ENCODE peak calls at places on chromosomes 7 and 10, in ten cellular contexts. F, C, E, L, K, R, M, B, W and O are unnamed samples.

GRCh38 chr10:85612378-85612775 is 754.2 kb downstream of the GRID1 start:
- DNase-seq in F (no peak), C (no peak), E (no peak), L (no peak), K (peak), R (no peak), M (no peak), B (no peak), W (no peak), O (no peak)

GRCh38 chr10:127492607-127493250 is 56.4 kb upstream of the NPS start:
- DNase-seq in F (no peak), C (no peak), E (no peak), L (no peak), K (no peak), R (no peak), M (no peak), B (peak), W (no peak), O (peak)

GRCh38 chr10:86522385-86522855 is 828 bp upstream of the WAPL start:
- DNase-seq in F (no peak), C (no peak), E (no peak), L (no peak), K (no peak), R (no peak), M (no peak), B (no peak), W (no peak), O (no peak)

GRCh38 chr10:43041422-43042342 is 35.2 kb upstream of the RET start:
- DNase-seq in F (no peak), C (no peak), E (no peak), L (peak), K (no peak), R (peak), M (no peak), B (no peak), W (no peak), O (no peak)

GRCh38 chr10:108561649-108562048 is 1361.7 kb downstream of the XPNPEP1 start:
- DNase-seq in F (peak), C (no peak), E (no peak), L (no peak), K (no peak), R (no peak), M (peak), B (no peak), W (no peak), O (peak)

GRCh38 chr7:80044796-80045195 is 89.8 kb upstream of the GNAI1 start:
- DNase-seq in F (no peak), C (no peak), E (no peak), L (no peak), K (no peak), R (no peak), M (no peak), B (no peak), W (no peak), O (no peak)

GRCh38 chr10:33306756-33307519 is 27.5 kb downstream of the NRP1 start:
- DNase-seq in F (peak), C (no peak), E (no peak), L (no peak), K (no peak), R (no peak), M (peak), B (no peak), W (no peak), O (no peak)

GRCh38 chr10:25966846-25967245 is 32.8 kb downstream of the MYO3A start:
- DNase-seq in F (no peak), C (no peak), E (no peak), L (no peak), K (no peak), R (no peak), M (no peak), B (no peak), W (no peak), O (no peak)

GRCh38 chr7:93119191-93119905 is 1.6 kb upstream of the SAMD9 start:
- DNase-seq in F (peak), C (no peak), E (no peak), L (no peak), K (no peak), R (no peak), M (no peak), B (no peak), W (no peak), O (no peak)

GRCh38 chr7:69837387-69838068 is 239.3 kb downstream of the AUTS2 start:
- DNase-seq in F (peak), C (no peak), E (no peak), L (no peak), K (no peak), R (no peak), M (no peak), B (peak), W (no peak), O (no peak)

GRCh38 chr10:129744134-129744895 is 219.8 kb downstream of the EBF3 start:
- DNase-seq in F (no peak), C (no peak), E (peak), L (no peak), K (no peak), R (peak), M (no peak), B (no peak), W (no peak), O (no peak)

GRCh38 chr10:97188234-97188847 is 2.6 kb upstream of the SLIT1 start:
- DNase-seq in F (no peak), C (no peak), E (no peak), L (no peak), K (no peak), R (no peak), M (no peak), B (no peak), W (no peak), O (no peak)

GRCh38 chr7:7921830-7922229 is 46.8 kb upstream of the GLCCI1 start:
- DNase-seq in F (no peak), C (no peak), E (no peak), L (no peak), K (no peak), R (no peak), M (no peak), B (no peak), W (no peak), O (no peak)

GRCh38 chr10:79003183-79004100 is 65.3 kb upstream of the ZMIZ1 start:
- DNase-seq in F (no peak), C (no peak), E (no peak), L (no peak), K (no peak), R (no peak), M (peak), B (no peak), W (no peak), O (no peak)

GRCh38 chr7:92137531-92137930 is 3.3 kb upstream of the CYP51A1 start:
- DNase-seq in F (no peak), C (no peak), E (no peak), L (no peak), K (no peak), R (no peak), M (peak), B (no peak), W (no peak), O (peak)

GRCh38 chr7:5598261-5598761 is 174.7 kb upstream of the TNRC18 start:
- DNase-seq in F (peak), C (no peak), E (no peak), L (no peak), K (no peak), R (no peak), M (no peak), B (peak), W (no peak), O (no peak)

GRCh38 chr7:131843862-131844261 is 287.4 kb upstream of the PODXL start:
- DNase-seq in F (peak), C (no peak), E (no peak), L (no peak), K (no peak), R (no peak), M (peak), B (no peak), W (no peak), O (peak)

GRCh38 chr10:102776779-102777417 is 33.1 kb downstream of the WBP1L start:
- DNase-seq in F (peak), C (peak), E (peak), L (peak), K (peak), R (peak), M (peak), B (peak), W (peak), O (peak)

GRCh38 chr7:22549667-22550513 is 49.9 kb upstream of the STEAP1B start:
- DNase-seq in F (no peak), C (no peak), E (no peak), L (no peak), K (peak), R (no peak), M (no peak), B (peak), W (no peak), O (peak)
- TF ChIP-seq CTCF in F (peak), C (no peak), E (no peak), L (peak), K (peak), R (no peak), M (peak), B (peak), W (peak), O (peak)

GRCh38 chr7:66357062-66357461 is 151.9 kb downstream of the TPST1 start:
- DNase-seq in F (no peak), C (no peak), E (no peak), L (no peak), K (no peak), R (no peak), M (no peak), B (no peak), W (no peak), O (no peak)
- H3K4me3 ChIP-seq in F (no peak), C (no peak), E (no peak), L (no peak), K (no peak), R (no peak), M (no peak), B (no peak), W (no peak), O (no peak)

DNA sequence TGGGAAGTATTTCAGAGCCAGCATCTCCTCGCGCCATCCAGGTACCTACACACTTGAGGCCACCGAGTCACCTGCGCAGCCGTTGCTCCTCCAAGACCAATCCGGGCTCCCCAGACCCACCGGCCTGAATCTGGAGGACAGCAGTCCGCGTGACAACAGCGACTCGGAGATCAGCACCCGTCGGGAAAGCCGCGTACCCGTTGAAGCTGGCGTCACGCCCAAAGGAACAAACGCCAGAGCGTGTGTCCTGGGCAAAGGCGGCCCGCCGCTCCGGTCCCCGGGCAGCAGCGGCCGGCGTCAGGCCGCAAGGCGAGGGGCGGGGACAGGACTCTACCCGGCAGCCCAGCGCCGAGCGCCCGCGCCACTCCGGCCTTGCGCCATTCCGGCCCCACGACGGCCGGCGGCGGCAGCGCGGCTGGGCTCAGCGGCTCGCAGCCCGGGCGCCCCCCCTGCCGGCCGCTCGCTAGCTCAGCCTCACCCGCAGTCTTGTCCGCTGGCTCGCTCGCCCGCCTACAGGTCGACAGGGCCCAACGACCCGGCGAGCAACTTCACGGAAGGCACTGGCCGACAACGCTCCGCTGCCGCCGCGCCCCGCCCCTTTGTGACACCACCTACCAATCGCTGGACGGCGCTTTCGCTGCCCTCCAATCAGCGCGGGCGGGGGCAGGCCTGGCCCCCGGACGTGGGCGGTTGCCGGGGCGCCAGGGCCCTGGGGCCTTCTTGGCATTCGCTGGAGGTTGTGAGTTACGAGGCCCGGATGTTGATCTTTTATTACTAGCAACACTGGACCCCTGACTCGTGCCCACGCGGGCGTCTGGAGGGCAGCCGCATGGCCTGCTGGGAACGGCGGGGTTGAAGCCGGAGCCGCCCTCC is at the start of gene ZFAND4:
- DNase-seq in F (peak), C (peak), E (peak), L (peak), K (peak), R (peak), M (peak), B (peak), W (peak), O (peak)
- TF ChIP-seq CTCF in F (peak), C (peak), E (peak), L (peak), K (peak), R (peak), M (peak), B (peak), W (peak), O (peak)

DNA sequence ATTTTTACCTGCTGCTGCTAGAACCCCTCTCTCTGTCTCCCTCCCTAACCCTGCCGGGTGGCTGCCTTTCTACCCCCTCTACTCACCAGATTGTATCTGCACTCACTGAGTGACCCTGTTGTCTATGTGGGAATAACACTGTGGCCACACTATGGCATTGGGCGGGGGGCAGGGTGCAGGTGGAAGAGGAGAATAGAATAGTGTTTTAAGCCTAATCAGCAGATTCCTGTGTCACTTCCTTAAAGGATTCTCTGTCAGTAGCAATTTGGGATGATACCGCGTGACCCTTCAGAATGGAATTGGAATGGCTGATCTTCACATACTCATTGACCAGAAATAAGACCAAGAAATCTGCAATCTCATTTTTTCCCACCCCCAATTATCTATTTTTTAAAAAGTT is 67.1 kb upstream of the ANKRD1 start:
- DNase-seq in F (no peak), C (no peak), E (no peak), L (no peak), K (no peak), R (no peak), M (no peak), B (no peak), W (no peak), O (no peak)
- H3K4me3 ChIP-seq in F (no peak), C (no peak), E (no peak), L (no peak), K (no peak), R (no peak), M (no peak), B (no peak), W (no peak), O (no peak)

GRCh38 chr10:132640326-132641125 is 102.9 kb downstream of the INPP5A start:
- DNase-seq in F (no peak), C (no peak), E (no peak), L (no peak), K (no peak), R (no peak), M (no peak), B (no peak), W (no peak), O (no peak)

GRCh38 chr10:132637477-132638129 is 100.0 kb downstream of the INPP5A start:
- DNase-seq in F (peak), C (no peak), E (no peak), L (no peak), K (no peak), R (no peak), M (peak), B (peak), W (no peak), O (peak)

GRCh38 chr10:132636358-132636757 is 98.8 kb downstream of the INPP5A start:
- DNase-seq in F (no peak), C (no peak), E (no peak), L (no peak), K (no peak), R (no peak), M (no peak), B (no peak), W (no peak), O (no peak)

GRCh38 chr10:132639470-132639869 is 101.9 kb downstream of the INPP5A start:
- DNase-seq in F (no peak), C (no peak), E (no peak), L (no peak), K (no peak), R (no peak), M (no peak), B (no peak), W (no peak), O (no peak)

DNA sequence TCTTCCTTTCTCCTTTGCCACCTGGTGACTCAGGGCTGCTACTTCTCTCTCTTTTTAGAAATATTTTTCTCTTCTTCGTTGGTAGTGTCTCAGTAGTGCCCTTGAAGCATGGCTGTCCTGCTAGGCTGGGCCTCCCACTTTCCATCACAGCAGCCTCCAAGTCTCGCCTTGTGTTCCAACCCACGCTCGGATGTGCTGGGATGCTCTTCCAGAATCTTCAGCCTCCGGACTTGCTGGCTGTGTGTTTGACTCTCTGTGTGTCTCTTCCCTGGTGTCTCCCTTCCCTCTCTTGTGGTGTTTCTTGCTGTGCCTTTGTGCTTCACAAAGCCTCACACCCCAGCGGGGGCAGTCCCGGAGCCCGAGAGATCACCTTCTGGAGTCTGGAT is 100.5 kb downstream of the INPP5A start:
- DNase-seq in F (no peak), C (no peak), E (no peak), L (no peak), K (no peak), R (no peak), M (no peak), B (no peak), W (no peak), O (no peak)
- TF ChIP-seq CTCF in F (no peak), C (no peak), E (no peak), L (no peak), K (no peak), R (no peak), M (no peak), B (no peak), W (no peak), O (no peak)